ENCODE peak calls at places on chromosomes 5 and 9, in eight cellular contexts. N, D, G, A, T, X, J and K are unnamed samples.

GRCh38 chr9:128162215-128163026 is 2.4 kb downstream of the BBLN start:
- DNase-seq in N (peak; percentile 41), D (no peak), G (no peak), A (no peak), T (peak; percentile 60), X (no peak), J (no peak), K (no peak)

GRCh38 chr9:112866662-112867274 is 23.9 kb downstream of the SLC46A2 start:
- DNase-seq in N (no peak), D (no peak), G (no peak), A (peak; percentile 52), T (no peak), X (peak; percentile 65), J (no peak), K (no peak)

GRCh38 chr9:69249337-69249736 is 75.3 kb downstream of the TJP2 start:
- DNase-seq in N (no peak), D (no peak), G (no peak), A (no peak), T (no peak), X (peak; percentile 2), J (no peak), K (no peak)

GRCh38 chr9:30411571-30411970 is 1972.9 kb upstream of the ACO1 start:
- DNase-seq in N (no peak), D (no peak), G (no peak), A (no peak), T (no peak), X (no peak), J (no peak), K (no peak)

GRCh38 chr9:83920469-83920941 is 727 bp downstream of the KIF27 start:
- DNase-seq in N (peak; percentile 65), D (no peak), G (peak; percentile 16), A (peak; percentile 62), T (peak; percentile 46), X (no peak), J (peak; percentile 79), K (no peak)

GRCh38 chr9:126229501-126229900 is 97.1 kb upstream of the MVB12B start:
- DNase-seq in N (no peak), D (no peak), G (no peak), A (no peak), T (no peak), X (no peak), J (no peak), K (no peak)

GRCh38 chr5:99033014-99033931 is 104.5 kb upstream of the CHD1 start:
- DNase-seq in N (no peak), D (no peak), G (no peak), A (no peak), T (no peak), X (no peak), J (no peak), K (no peak)

GRCh38 chr5:40605295-40605958 is 74.3 kb upstream of the PTGER4 start:
- DNase-seq in N (no peak), D (no peak), G (no peak), A (no peak), T (peak; percentile 8), X (no peak), J (no peak), K (no peak)

GRCh38 chr5:55855509-55855908 is 4.4 kb downstream of the IL31RA start:
- DNase-seq in N (no peak), D (no peak), G (no peak), A (peak; percentile 33), T (no peak), X (peak; percentile 37), J (no peak), K (no peak)

GRCh38 chr5:142323480-142324376 is 1.1 kb downstream of the SPRY4 start:
- DNase-seq in N (peak; percentile 19), D (peak; percentile 79), G (no peak), A (no peak), T (peak; percentile 59), X (no peak), J (peak; percentile 63), K (no peak)

GRCh38 chr5:154771383-154771901 is 16.3 kb downstream of the LARP1 start:
- DNase-seq in N (no peak), D (no peak), G (peak; percentile 77), A (no peak), T (peak; percentile 86), X (peak; percentile 20), J (peak; percentile 61), K (no peak)

GRCh38 chr9:71984388-71985069 is 73.1 kb downstream of the C9orf85 start:
- DNase-seq in N (no peak), D (no peak), G (peak; percentile 68), A (peak; percentile 12), T (peak; percentile 80), X (no peak), J (peak; percentile 27), K (no peak)

GRCh38 chr5:24630925-24631324 is 13.9 kb downstream of the CDH10 start:
- DNase-seq in N (no peak), D (no peak), G (no peak), A (no peak), T (no peak), X (no peak), J (no peak), K (no peak)

GRCh38 chr5:38453506-38453905 is 102.9 kb downstream of the LIFR start:
- DNase-seq in N (no peak), D (no peak), G (no peak), A (no peak), T (no peak), X (no peak), J (no peak), K (no peak)

GRCh38 chr9:522658-523057 is 308.0 kb downstream of the DOCK8 start:
- DNase-seq in N (no peak), D (no peak), G (no peak), A (no peak), T (no peak), X (no peak), J (no peak), K (no peak)

GRCh38 chr5:10600629-10601245 is 36.9 kb downstream of the ANKRD33B start:
- DNase-seq in N (no peak), D (no peak), G (no peak), A (no peak), T (no peak), X (no peak), J (no peak), K (no peak)